ENCODE peak calls at places on chromosomes 5 and 9, in nine cellular contexts. One of them, this sample, is unnamed.

GRCh38 chr5:164356790-164357189 is 851.4 kb downstream of the MAT2B start:
- DNase-seq in effector memory CD4-positive, alpha-beta T cell: no peak
- DNase-seq in NCI-H748 treated with DMSO at 0.1 percent for 48 hours: no peak
- DNase-seq in CD8-positive, alpha-beta T cell: no peak
- DNase-seq in amniotic epithelial cell: no peak
- DNase-seq in activated CD8-positive, alpha-beta memory T cell treated with anti-CD3 and anti-CD28 coated beads for 4 hours: no peak
- DNase-seq in right cardiac atrium: no peak
- DNase-seq in LHCN-M2: no peak
- DNase-seq in lower leg skin: no peak
- DNase-seq in this sample: no peak

GRCh38 chr9:93820667-93821306 is 134.4 kb downstream of the BARX1 start:
- DNase-seq in effector memory CD4-positive, alpha-beta T cell: no peak
- DNase-seq in NCI-H748 treated with DMSO at 0.1 percent for 48 hours: no peak
- DNase-seq in CD8-positive, alpha-beta T cell: no peak
- DNase-seq in amniotic epithelial cell: no peak
- DNase-seq in activated CD8-positive, alpha-beta memory T cell treated with anti-CD3 and anti-CD28 coated beads for 4 hours: no peak
- DNase-seq in right cardiac atrium: no peak
- DNase-seq in LHCN-M2: no peak
- DNase-seq in lower leg skin: peak; percentile 67
- DNase-seq in this sample: no peak

GRCh38 chr5:15326932-15327331 is 173.0 kb upstream of the FBXL7 start:
- DNase-seq in effector memory CD4-positive, alpha-beta T cell: no peak
- DNase-seq in NCI-H748 treated with DMSO at 0.1 percent for 48 hours: no peak
- DNase-seq in CD8-positive, alpha-beta T cell: no peak
- DNase-seq in amniotic epithelial cell: no peak
- DNase-seq in activated CD8-positive, alpha-beta memory T cell treated with anti-CD3 and anti-CD28 coated beads for 4 hours: no peak
- DNase-seq in right cardiac atrium: no peak
- DNase-seq in LHCN-M2: no peak
- DNase-seq in lower leg skin: no peak
- DNase-seq in this sample: no peak

GRCh38 chr5:311963-312362 is 9.6 kb upstream of the AHRR start:
- DNase-seq in effector memory CD4-positive, alpha-beta T cell: no peak
- DNase-seq in NCI-H748 treated with DMSO at 0.1 percent for 48 hours: no peak
- DNase-seq in CD8-positive, alpha-beta T cell: no peak
- DNase-seq in amniotic epithelial cell: no peak
- DNase-seq in activated CD8-positive, alpha-beta memory T cell treated with anti-CD3 and anti-CD28 coated beads for 4 hours: no peak
- DNase-seq in right cardiac atrium: no peak
- DNase-seq in LHCN-M2: no peak
- DNase-seq in lower leg skin: peak; percentile 9
- DNase-seq in this sample: no peak

GRCh38 chr9:124045076-124045829 is 33.7 kb downstream of the LHX2 start:
- DNase-seq in effector memory CD4-positive, alpha-beta T cell: no peak
- DNase-seq in NCI-H748 treated with DMSO at 0.1 percent for 48 hours: peak; percentile 16
- DNase-seq in CD8-positive, alpha-beta T cell: no peak
- DNase-seq in amniotic epithelial cell: peak; percentile 74
- DNase-seq in activated CD8-positive, alpha-beta memory T cell treated with anti-CD3 and anti-CD28 coated beads for 4 hours: no peak
- DNase-seq in right cardiac atrium: peak; percentile 91
- DNase-seq in LHCN-M2: no peak
- DNase-seq in lower leg skin: no peak
- DNase-seq in this sample: no peak

GRCh38 chr5:160923927-160924705 is 72.1 kb upstream of the ATP10B start:
- DNase-seq in effector memory CD4-positive, alpha-beta T cell: no peak
- DNase-seq in NCI-H748 treated with DMSO at 0.1 percent for 48 hours: peak; percentile 11
- DNase-seq in CD8-positive, alpha-beta T cell: no peak
- DNase-seq in amniotic epithelial cell: no peak
- DNase-seq in activated CD8-positive, alpha-beta memory T cell treated with anti-CD3 and anti-CD28 coated beads for 4 hours: no peak
- DNase-seq in right cardiac atrium: no peak
- DNase-seq in LHCN-M2: no peak
- DNase-seq in lower leg skin: no peak
- DNase-seq in this sample: no peak

GRCh38 chr5:40405230-40405629 is 274.5 kb upstream of the PTGER4 start:
- DNase-seq in effector memory CD4-positive, alpha-beta T cell: no peak
- DNase-seq in NCI-H748 treated with DMSO at 0.1 percent for 48 hours: no peak
- DNase-seq in CD8-positive, alpha-beta T cell: no peak
- DNase-seq in amniotic epithelial cell: peak; percentile 79
- DNase-seq in activated CD8-positive, alpha-beta memory T cell treated with anti-CD3 and anti-CD28 coated beads for 4 hours: no peak
- DNase-seq in right cardiac atrium: no peak
- DNase-seq in LHCN-M2: peak; percentile 47
- DNase-seq in lower leg skin: no peak
- DNase-seq in this sample: no peak

GRCh38 chr9:133877967-133878366 is 114.2 kb downstream of the VAV2 start:
- DNase-seq in effector memory CD4-positive, alpha-beta T cell: no peak
- DNase-seq in NCI-H748 treated with DMSO at 0.1 percent for 48 hours: no peak
- DNase-seq in CD8-positive, alpha-beta T cell: no peak
- DNase-seq in amniotic epithelial cell: no peak
- DNase-seq in activated CD8-positive, alpha-beta memory T cell treated with anti-CD3 and anti-CD28 coated beads for 4 hours: no peak
- DNase-seq in right cardiac atrium: no peak
- DNase-seq in LHCN-M2: no peak
- DNase-seq in lower leg skin: no peak
- DNase-seq in this sample: no peak

GRCh38 chr9:1909322-1909721 is 105.8 kb upstream of the SMARCA2 start:
- DNase-seq in effector memory CD4-positive, alpha-beta T cell: no peak
- DNase-seq in NCI-H748 treated with DMSO at 0.1 percent for 48 hours: no peak
- DNase-seq in CD8-positive, alpha-beta T cell: no peak
- DNase-seq in amniotic epithelial cell: no peak
- DNase-seq in activated CD8-positive, alpha-beta memory T cell treated with anti-CD3 and anti-CD28 coated beads for 4 hours: no peak
- DNase-seq in right cardiac atrium: no peak
- DNase-seq in LHCN-M2: no peak
- DNase-seq in lower leg skin: no peak
- DNase-seq in this sample: no peak

GRCh38 chr9:127976498-127976897 is 4.3 kb downstream of the EEIG1 start:
- DNase-seq in effector memory CD4-positive, alpha-beta T cell: no peak
- DNase-seq in NCI-H748 treated with DMSO at 0.1 percent for 48 hours: peak; percentile 60
- DNase-seq in CD8-positive, alpha-beta T cell: no peak
- DNase-seq in amniotic epithelial cell: no peak
- DNase-seq in activated CD8-positive, alpha-beta memory T cell treated with anti-CD3 and anti-CD28 coated beads for 4 hours: no peak
- DNase-seq in right cardiac atrium: no peak
- DNase-seq in LHCN-M2: no peak
- DNase-seq in lower leg skin: peak; percentile 89
- DNase-seq in this sample: no peak

GRCh38 chr5:126358525-126358924 is 64.7 kb upstream of the GRAMD2B start:
- DNase-seq in effector memory CD4-positive, alpha-beta T cell: no peak
- DNase-seq in NCI-H748 treated with DMSO at 0.1 percent for 48 hours: no peak
- DNase-seq in CD8-positive, alpha-beta T cell: no peak
- DNase-seq in amniotic epithelial cell: no peak
- DNase-seq in activated CD8-positive, alpha-beta memory T cell treated with anti-CD3 and anti-CD28 coated beads for 4 hours: no peak
- DNase-seq in right cardiac atrium: no peak
- DNase-seq in LHCN-M2: peak; percentile 74
- DNase-seq in lower leg skin: no peak
- DNase-seq in this sample: no peak

GRCh38 chr5:159951387-159951786 is 35.1 kb downstream of the ADRA1B start:
- DNase-seq in effector memory CD4-positive, alpha-beta T cell: no peak
- DNase-seq in NCI-H748 treated with DMSO at 0.1 percent for 48 hours: no peak
- DNase-seq in CD8-positive, alpha-beta T cell: no peak
- DNase-seq in amniotic epithelial cell: peak; percentile 44
- DNase-seq in activated CD8-positive, alpha-beta memory T cell treated with anti-CD3 and anti-CD28 coated beads for 4 hours: no peak
- DNase-seq in right cardiac atrium: no peak
- DNase-seq in LHCN-M2: peak; percentile 37
- DNase-seq in lower leg skin: no peak
- DNase-seq in this sample: no peak

GRCh38 chr9:114339130-114339908 is 9.7 kb downstream of the ORM2 start:
- DNase-seq in effector memory CD4-positive, alpha-beta T cell: peak; percentile 30
- DNase-seq in NCI-H748 treated with DMSO at 0.1 percent for 48 hours: no peak
- DNase-seq in CD8-positive, alpha-beta T cell: peak; percentile 43
- DNase-seq in amniotic epithelial cell: peak; percentile 41
- DNase-seq in activated CD8-positive, alpha-beta memory T cell treated with anti-CD3 and anti-CD28 coated beads for 4 hours: peak; percentile 28
- DNase-seq in right cardiac atrium: peak; percentile 77
- DNase-seq in LHCN-M2: peak; percentile 55
- DNase-seq in lower leg skin: no peak
- DNase-seq in this sample: peak; percentile 11

GRCh38 chr9:107213080-107213479 is 70.0 kb upstream of the RAD23B start:
- DNase-seq in effector memory CD4-positive, alpha-beta T cell: no peak
- DNase-seq in NCI-H748 treated with DMSO at 0.1 percent for 48 hours: no peak
- DNase-seq in CD8-positive, alpha-beta T cell: no peak
- DNase-seq in amniotic epithelial cell: no peak
- DNase-seq in activated CD8-positive, alpha-beta memory T cell treated with anti-CD3 and anti-CD28 coated beads for 4 hours: no peak
- DNase-seq in right cardiac atrium: no peak
- DNase-seq in LHCN-M2: no peak
- DNase-seq in lower leg skin: no peak
- DNase-seq in this sample: no peak

GRCh38 chr5:170306381-170306790 is 8.8 kb upstream of the LCP2 start:
- DNase-seq in effector memory CD4-positive, alpha-beta T cell: no peak
- DNase-seq in NCI-H748 treated with DMSO at 0.1 percent for 48 hours: no peak
- DNase-seq in CD8-positive, alpha-beta T cell: no peak
- DNase-seq in amniotic epithelial cell: peak; percentile 48
- DNase-seq in activated CD8-positive, alpha-beta memory T cell treated with anti-CD3 and anti-CD28 coated beads for 4 hours: no peak
- DNase-seq in right cardiac atrium: peak; percentile 87
- DNase-seq in LHCN-M2: peak; percentile 49
- DNase-seq in lower leg skin: no peak
- DNase-seq in this sample: peak; percentile 18

GRCh38 chr9:33044677-33045282 is 19.7 kb downstream of the DNAJA1 start:
- DNase-seq in effector memory CD4-positive, alpha-beta T cell: no peak
- DNase-seq in NCI-H748 treated with DMSO at 0.1 percent for 48 hours: peak; percentile 75
- DNase-seq in CD8-positive, alpha-beta T cell: no peak
- DNase-seq in amniotic epithelial cell: peak; percentile 30
- DNase-seq in activated CD8-positive, alpha-beta memory T cell treated with anti-CD3 and anti-CD28 coated beads for 4 hours: no peak
- DNase-seq in right cardiac atrium: peak; percentile 52
- DNase-seq in LHCN-M2: no peak
- DNase-seq in lower leg skin: no peak
- DNase-seq in this sample: no peak

GRCh38 chr5:94691947-94692346 is 73.5 kb downstream of the SLF1 start:
- DNase-seq in effector memory CD4-positive, alpha-beta T cell: no peak
- DNase-seq in NCI-H748 treated with DMSO at 0.1 percent for 48 hours: peak; percentile 91
- DNase-seq in CD8-positive, alpha-beta T cell: no peak
- DNase-seq in amniotic epithelial cell: peak; percentile 90
- DNase-seq in activated CD8-positive, alpha-beta memory T cell treated with anti-CD3 and anti-CD28 coated beads for 4 hours: no peak
- DNase-seq in right cardiac atrium: no peak
- DNase-seq in LHCN-M2: peak; percentile 50
- DNase-seq in lower leg skin: no peak
- DNase-seq in this sample: peak; percentile 23

GRCh38 chr5:173629628-173630027 is 13.2 kb upstream of the BOD1 start:
- DNase-seq in effector memory CD4-positive, alpha-beta T cell: no peak
- DNase-seq in NCI-H748 treated with DMSO at 0.1 percent for 48 hours: no peak
- DNase-seq in CD8-positive, alpha-beta T cell: no peak
- DNase-seq in amniotic epithelial cell: no peak
- DNase-seq in activated CD8-positive, alpha-beta memory T cell treated with anti-CD3 and anti-CD28 coated beads for 4 hours: no peak
- DNase-seq in right cardiac atrium: no peak
- DNase-seq in LHCN-M2: no peak
- DNase-seq in lower leg skin: no peak
- DNase-seq in this sample: no peak

GRCh38 chr9:113585555-113585954 is 122.0 kb downstream of the RGS3 start:
- DNase-seq in effector memory CD4-positive, alpha-beta T cell: no peak
- DNase-seq in NCI-H748 treated with DMSO at 0.1 percent for 48 hours: no peak
- DNase-seq in CD8-positive, alpha-beta T cell: no peak
- DNase-seq in amniotic epithelial cell: no peak
- DNase-seq in activated CD8-positive, alpha-beta memory T cell treated with anti-CD3 and anti-CD28 coated beads for 4 hours: no peak
- DNase-seq in right cardiac atrium: no peak
- DNase-seq in LHCN-M2: no peak
- DNase-seq in lower leg skin: no peak
- DNase-seq in this sample: no peak

GRCh38 chr5:37876245-37876644 is 36.4 kb upstream of the GDNF start:
- DNase-seq in effector memory CD4-positive, alpha-beta T cell: no peak
- DNase-seq in NCI-H748 treated with DMSO at 0.1 percent for 48 hours: no peak
- DNase-seq in CD8-positive, alpha-beta T cell: no peak
- DNase-seq in amniotic epithelial cell: no peak
- DNase-seq in activated CD8-positive, alpha-beta memory T cell treated with anti-CD3 and anti-CD28 coated beads for 4 hours: no peak
- DNase-seq in right cardiac atrium: no peak
- DNase-seq in LHCN-M2: no peak
- DNase-seq in lower leg skin: no peak
- DNase-seq in this sample: no peak

GRCh38 chr5:133292300-133292699 is 240.5 kb downstream of the HSPA4 start:
- DNase-seq in effector memory CD4-positive, alpha-beta T cell: no peak
- DNase-seq in NCI-H748 treated with DMSO at 0.1 percent for 48 hours: no peak
- DNase-seq in CD8-positive, alpha-beta T cell: no peak
- DNase-seq in amniotic epithelial cell: no peak
- DNase-seq in activated CD8-positive, alpha-beta memory T cell treated with anti-CD3 and anti-CD28 coated beads for 4 hours: no peak
- DNase-seq in right cardiac atrium: no peak
- DNase-seq in LHCN-M2: peak; percentile 13
- DNase-seq in lower leg skin: no peak
- DNase-seq in this sample: no peak

GRCh38 chr5:146516151-146516475 is at the start of gene GPR151:
- DNase-seq in effector memory CD4-positive, alpha-beta T cell: no peak
- DNase-seq in NCI-H748 treated with DMSO at 0.1 percent for 48 hours: no peak
- DNase-seq in CD8-positive, alpha-beta T cell: no peak
- DNase-seq in amniotic epithelial cell: no peak
- DNase-seq in activated CD8-positive, alpha-beta memory T cell treated with anti-CD3 and anti-CD28 coated beads for 4 hours: no peak
- DNase-seq in right cardiac atrium: no peak
- DNase-seq in LHCN-M2: no peak
- DNase-seq in lower leg skin: no peak
- DNase-seq in this sample: no peak

GRCh38 chr5:97534166-97534565 is 351.1 kb upstream of the RIOK2 start:
- DNase-seq in effector memory CD4-positive, alpha-beta T cell: no peak
- DNase-seq in NCI-H748 treated with DMSO at 0.1 percent for 48 hours: no peak
- DNase-seq in CD8-positive, alpha-beta T cell: no peak
- DNase-seq in amniotic epithelial cell: peak; percentile 95
- DNase-seq in activated CD8-positive, alpha-beta memory T cell treated with anti-CD3 and anti-CD28 coated beads for 4 hours: no peak
- DNase-seq in right cardiac atrium: no peak
- DNase-seq in LHCN-M2: peak; percentile 97
- DNase-seq in lower leg skin: no peak
- DNase-seq in this sample: peak; percentile 65

GRCh38 chr9:5843450-5844249 is 10.7 kb upstream of the ERMP1 start:
- DNase-seq in effector memory CD4-positive, alpha-beta T cell: no peak
- DNase-seq in NCI-H748 treated with DMSO at 0.1 percent for 48 hours: peak; percentile 62
- DNase-seq in CD8-positive, alpha-beta T cell: no peak
- DNase-seq in amniotic epithelial cell: peak; percentile 63
- DNase-seq in activated CD8-positive, alpha-beta memory T cell treated with anti-CD3 and anti-CD28 coated beads for 4 hours: no peak
- DNase-seq in right cardiac atrium: no peak
- DNase-seq in LHCN-M2: no peak
- DNase-seq in lower leg skin: no peak
- DNase-seq in this sample: no peak

GRCh38 chr9:17725399-17726010 is 146.6 kb downstream of the SH3GL2 start:
- DNase-seq in effector memory CD4-positive, alpha-beta T cell: no peak
- DNase-seq in NCI-H748 treated with DMSO at 0.1 percent for 48 hours: no peak
- DNase-seq in CD8-positive, alpha-beta T cell: no peak
- DNase-seq in amniotic epithelial cell: no peak
- DNase-seq in activated CD8-positive, alpha-beta memory T cell treated with anti-CD3 and anti-CD28 coated beads for 4 hours: no peak
- DNase-seq in right cardiac atrium: no peak
- DNase-seq in LHCN-M2: no peak
- DNase-seq in lower leg skin: no peak
- DNase-seq in this sample: no peak

GRCh38 chr5:151344088-151344487 is 3.3 kb downstream of the SLC36A2 start:
- DNase-seq in effector memory CD4-positive, alpha-beta T cell: no peak
- DNase-seq in NCI-H748 treated with DMSO at 0.1 percent for 48 hours: no peak
- DNase-seq in CD8-positive, alpha-beta T cell: no peak
- DNase-seq in amniotic epithelial cell: no peak
- DNase-seq in activated CD8-positive, alpha-beta memory T cell treated with anti-CD3 and anti-CD28 coated beads for 4 hours: no peak
- DNase-seq in right cardiac atrium: no peak
- DNase-seq in LHCN-M2: no peak
- DNase-seq in lower leg skin: no peak
- DNase-seq in this sample: no peak

GRCh38 chr5:51380603-51381207 is 2.5 kb upstream of the ISL1 start:
- DNase-seq in effector memory CD4-positive, alpha-beta T cell: no peak
- DNase-seq in NCI-H748 treated with DMSO at 0.1 percent for 48 hours: peak; percentile 84
- DNase-seq in CD8-positive, alpha-beta T cell: no peak
- DNase-seq in amniotic epithelial cell: peak; percentile 31
- DNase-seq in activated CD8-positive, alpha-beta memory T cell treated with anti-CD3 and anti-CD28 coated beads for 4 hours: no peak
- DNase-seq in right cardiac atrium: no peak
- DNase-seq in LHCN-M2: no peak
- DNase-seq in lower leg skin: no peak
- DNase-seq in this sample: no peak

GRCh38 chr9:68781866-68782265 is 76.8 kb downstream of the PIP5K1B start:
- DNase-seq in effector memory CD4-positive, alpha-beta T cell: no peak
- DNase-seq in NCI-H748 treated with DMSO at 0.1 percent for 48 hours: no peak
- DNase-seq in CD8-positive, alpha-beta T cell: no peak
- DNase-seq in amniotic epithelial cell: no peak
- DNase-seq in activated CD8-positive, alpha-beta memory T cell treated with anti-CD3 and anti-CD28 coated beads for 4 hours: no peak
- DNase-seq in right cardiac atrium: no peak
- DNase-seq in LHCN-M2: no peak
- DNase-seq in lower leg skin: no peak
- DNase-seq in this sample: no peak

GRCh38 chr9:113511856-113512761 is 48.6 kb downstream of the RGS3 start:
- DNase-seq in effector memory CD4-positive, alpha-beta T cell: peak; percentile 52
- DNase-seq in NCI-H748 treated with DMSO at 0.1 percent for 48 hours: no peak
- DNase-seq in CD8-positive, alpha-beta T cell: peak; percentile 60
- DNase-seq in amniotic epithelial cell: peak; percentile 80
- DNase-seq in activated CD8-positive, alpha-beta memory T cell treated with anti-CD3 and anti-CD28 coated beads for 4 hours: peak; percentile 75
- DNase-seq in right cardiac atrium: no peak
- DNase-seq in LHCN-M2: peak; percentile 47
- DNase-seq in lower leg skin: no peak
- DNase-seq in this sample: no peak

GRCh38 chr9:8287970-8288369 is 488.4 kb upstream of the DMAC1 start:
- DNase-seq in effector memory CD4-positive, alpha-beta T cell: no peak
- DNase-seq in NCI-H748 treated with DMSO at 0.1 percent for 48 hours: no peak
- DNase-seq in CD8-positive, alpha-beta T cell: no peak
- DNase-seq in amniotic epithelial cell: no peak
- DNase-seq in activated CD8-positive, alpha-beta memory T cell treated with anti-CD3 and anti-CD28 coated beads for 4 hours: no peak
- DNase-seq in right cardiac atrium: no peak
- DNase-seq in LHCN-M2: no peak
- DNase-seq in lower leg skin: no peak
- DNase-seq in this sample: no peak

GRCh38 chr5:1840741-1841521 is 39.7 kb downstream of the NDUFS6 start:
- DNase-seq in effector memory CD4-positive, alpha-beta T cell: no peak
- DNase-seq in NCI-H748 treated with DMSO at 0.1 percent for 48 hours: no peak
- DNase-seq in CD8-positive, alpha-beta T cell: no peak
- DNase-seq in amniotic epithelial cell: no peak
- DNase-seq in activated CD8-positive, alpha-beta memory T cell treated with anti-CD3 and anti-CD28 coated beads for 4 hours: no peak
- DNase-seq in right cardiac atrium: peak; percentile 80
- DNase-seq in LHCN-M2: no peak
- DNase-seq in lower leg skin: no peak
- DNase-seq in this sample: no peak

This sample was measured in GM04504.